ENCODE peak calls at places on chromosome 12, in four cellular contexts. S, X, L and R are unnamed samples. For H3K27me3, the result is how much of the 10 kb centered on the place peaks cover.

GRCh38 chr12:83826112-83826511 is 1086.5 kb downstream of the SLC6A15 start:
- DNase-seq in S (peak), X (peak), L (peak), R (peak)

GRCh38 chr12:52650520-52651081 is 1.4 kb downstream of the KRT2 start:
- DNase-seq in S (no peak), X (no peak), L (no peak), R (no peak)

GRCh38 chr12:132429122-132429931 is 60.6 kb upstream of the FBRSL1 start:
- DNase-seq in S (no peak), X (no peak), L (peak), R (peak)

GRCh38 chr12:9940370-9940769 is 8.2 kb upstream of the CLEC2A start:
- DNase-seq in S (no peak), X (peak), L (peak), R (no peak)

GRCh38 chr12:127235771-127236170 is 1031.2 kb upstream of the TMEM132C start:
- DNase-seq in S (no peak), X (no peak), L (no peak), R (no peak)

GRCh38 chr12:40215977-40216376 is 8.8 kb upstream of the LRRK2 start:
- DNase-seq in S (no peak), X (no peak), L (no peak), R (no peak)

GRCh38 chr12:113751513-113751912 is 214.6 kb downstream of the RBM19 start:
- DNase-seq in S (no peak), X (no peak), L (no peak), R (no peak)

GRCh38 chr12:101108130-101108529 is 101.9 kb downstream of the SLC5A8 start:
- DNase-seq in S (no peak), X (no peak), L (no peak), R (no peak)

GRCh38 chr12:108461071-108461670 is 53.9 kb upstream of the FICD start:
- DNase-seq in S (no peak), X (no peak), L (no peak), R (no peak)

GRCh38 chr12:111434680-111435338 is 29.1 kb downstream of the SH2B3 start:
- DNase-seq in S (no peak), X (peak), L (peak), R (no peak)

GRCh38 chr12:117466677-117467362 is 105.4 kb upstream of the NOS1 start:
- DNase-seq in S (no peak), X (no peak), L (peak), R (no peak)

GRCh38 chr12:119020377-119021360 is 39.3 kb downstream of the SRRM4 start:
- DNase-seq in S (peak), X (no peak), L (peak), R (peak)

GRCh38 chr12:91182664-91183455 is at the start of gene DCN:
- DNase-seq in S (no peak), X (no peak), L (no peak), R (no peak)

GRCh38 chr12:115740586-115741155 is 536.8 kb downstream of the MED13L start:
- DNase-seq in S (no peak), X (no peak), L (no peak), R (no peak)

GRCh38 chr12:80472912-80473500 is 29.0 kb downstream of the PTPRQ start:
- DNase-seq in S (no peak), X (peak), L (peak), R (peak)
- H3K4me3 ChIP-seq in S (no peak), X (no peak), L (no peak), R (no peak)

DNA sequence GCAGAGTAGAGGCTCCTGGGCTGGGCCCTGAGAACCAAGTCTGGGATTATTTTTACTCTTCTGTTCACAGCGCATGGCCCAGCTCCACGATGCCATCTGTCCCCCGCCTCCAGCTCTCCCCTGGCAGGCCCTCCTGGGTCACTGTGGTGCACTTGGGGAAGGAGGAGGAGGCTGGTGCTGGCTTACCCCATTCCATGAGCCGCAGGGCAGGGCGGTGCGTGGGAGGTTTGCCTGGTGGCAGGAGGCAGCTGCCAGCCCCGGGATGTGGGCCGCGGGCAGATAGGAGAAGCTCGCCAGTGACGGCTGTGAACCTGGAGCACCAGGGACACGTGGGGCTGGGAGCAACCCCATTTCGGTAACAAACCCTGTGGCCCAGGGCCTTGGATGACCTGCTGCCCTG is 23.2 kb downstream of the TEAD4 start:
- DNase-seq in S (no peak), X (no peak), L (no peak), R (no peak)
- H3K27ac ChIP-seq in S (no peak), X (no peak), L (no peak), R (no peak)

GRCh38 chr12:3527181-3527580 is 36.2 kb downstream of the PRMT8 start:
- DNase-seq in S (no peak), X (no peak), L (no peak), R (no peak)

GRCh38 chr12:3527736-3528135 is 36.7 kb downstream of the PRMT8 start:
- DNase-seq in S (no peak), X (no peak), L (no peak), R (no peak)

GRCh38 chr12:3530548-3530947 is 39.5 kb downstream of the PRMT8 start:
- DNase-seq in S (no peak), X (no peak), L (no peak), R (no peak)

GRCh38 chr12:3531496-3531895 is 40.5 kb downstream of the PRMT8 start:
- DNase-seq in S (no peak), X (no peak), L (no peak), R (no peak)

DNA sequence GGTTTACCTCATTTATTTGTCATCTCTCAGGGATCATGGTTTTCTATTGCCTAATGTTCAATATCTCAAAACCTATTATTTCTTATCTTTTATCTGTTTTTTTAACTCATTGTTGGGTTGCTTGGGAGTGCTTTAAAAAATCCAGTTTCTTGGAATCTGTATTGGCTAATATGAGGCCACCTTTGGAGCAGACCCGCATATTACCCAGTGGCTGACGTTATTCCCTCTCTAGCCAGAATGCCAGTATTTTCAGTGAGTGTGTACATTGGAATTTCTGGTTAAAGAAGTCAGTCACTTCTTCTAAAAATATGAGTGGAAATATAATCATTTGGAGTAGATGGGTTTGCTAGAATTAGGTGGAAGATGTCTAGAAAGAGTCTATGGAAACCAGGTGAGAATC is 38.3 kb downstream of the PRMT8 start:
- DNase-seq in S (no peak), X (no peak), L (no peak), R (no peak)
- H3K27me3 ChIP-seq in S (under half), X (under half), L (under half), R (under half)

DNA sequence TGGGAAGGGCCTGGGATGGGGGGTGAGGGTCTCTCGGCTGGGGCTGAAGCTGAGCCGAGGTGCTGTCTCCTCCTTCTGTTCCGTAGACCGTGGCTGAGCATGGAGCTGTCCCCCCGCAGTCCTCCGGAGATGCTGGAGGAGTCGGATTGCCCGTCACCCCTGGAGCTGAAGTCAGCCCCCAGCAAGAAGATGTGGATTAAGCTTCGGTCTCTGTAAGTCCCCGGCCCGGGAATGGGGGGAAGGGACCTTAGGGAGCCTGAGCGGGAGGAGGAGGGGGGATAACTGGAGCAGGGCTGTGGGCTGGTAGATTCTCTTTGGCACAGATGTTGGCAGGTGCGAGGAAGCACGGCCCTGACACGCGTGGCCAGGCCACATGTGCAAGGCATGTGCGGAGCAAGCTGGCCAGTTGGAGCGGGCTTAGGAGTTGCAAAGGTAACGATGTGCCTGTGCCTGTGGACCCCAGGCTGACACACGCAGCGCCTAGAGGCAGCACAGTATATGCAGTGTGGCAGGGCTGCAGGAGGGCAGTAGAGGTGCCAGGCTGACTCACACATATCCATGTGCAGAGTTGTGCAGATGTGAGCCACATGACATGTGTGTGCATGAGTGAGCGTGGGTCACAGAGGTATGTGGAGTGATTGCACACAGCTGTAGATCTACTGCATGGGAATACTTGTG is 512 bp downstream of the PDE1B start:
- DNase-seq in S (no peak), X (peak), L (no peak), R (no peak)
- H3K4me3 ChIP-seq in S (peak), X (peak), L (peak), R (no peak)

DNA sequence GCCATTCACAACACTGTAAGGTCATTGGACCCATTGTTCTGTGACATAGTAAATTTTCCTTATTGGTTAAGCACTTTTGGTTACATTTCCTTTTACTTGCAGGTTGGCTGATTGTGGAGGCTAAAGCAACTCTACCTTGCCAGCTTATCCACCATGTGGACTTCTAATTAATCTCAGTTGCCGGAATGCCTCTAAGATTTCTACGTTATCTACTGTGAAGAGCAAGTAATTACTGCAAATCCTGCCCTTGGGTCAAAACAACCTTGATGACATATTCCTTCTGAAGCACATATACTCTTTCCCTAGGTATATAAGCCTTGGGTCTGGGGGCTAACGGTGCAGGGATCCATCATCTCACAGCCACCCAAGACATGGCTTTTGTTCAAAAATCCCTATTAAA is 19.5 kb upstream of the MORN3 start:
- DNase-seq in S (no peak), X (no peak), L (no peak), R (no peak)
- H3K27ac ChIP-seq in S (no peak), X (no peak), L (no peak), R (no peak)

DNA sequence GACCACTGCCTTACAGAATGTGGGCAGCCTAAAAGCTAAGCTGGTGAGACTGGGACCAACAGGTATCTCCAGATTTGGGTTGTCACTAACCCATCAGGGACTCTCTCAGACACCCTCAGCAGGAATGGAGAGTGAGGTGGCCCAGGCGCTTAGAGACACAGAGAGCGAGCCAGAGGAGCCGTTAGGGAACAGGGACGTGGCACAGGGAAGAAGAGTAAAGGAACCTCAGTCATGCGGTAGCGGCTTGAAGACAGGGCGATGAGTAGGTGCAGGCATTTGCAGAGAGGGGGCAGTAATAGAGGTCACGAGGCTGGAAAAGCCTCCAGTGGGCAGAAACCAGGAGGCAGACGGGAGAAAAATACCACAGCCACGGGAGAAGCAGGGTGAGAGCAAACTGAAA is 158.0 kb upstream of the CCND2 start:
- DNase-seq in S (no peak), X (no peak), L (no peak), R (peak)
- H3K27me3 ChIP-seq in S (under half), X (under half), L (under half), R (under half)

DNA sequence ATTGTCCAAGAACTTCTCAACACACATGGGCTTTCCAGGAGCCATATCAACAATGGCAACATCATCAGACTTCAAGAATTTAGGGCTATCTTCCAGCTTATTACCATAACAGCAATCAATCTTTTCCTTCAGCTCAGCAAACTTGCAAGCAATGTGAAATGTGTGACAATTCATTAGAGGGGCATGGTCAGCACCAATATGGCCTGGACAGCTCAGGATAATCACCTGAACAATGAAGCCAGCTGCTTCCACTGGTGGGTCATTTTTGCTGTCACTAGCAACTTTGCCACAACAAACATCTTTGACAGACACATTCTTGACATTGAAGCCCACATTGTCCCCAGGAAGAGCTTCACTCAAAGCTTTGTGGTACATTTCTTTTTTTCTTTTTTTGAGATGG is 5.9 kb upstream of the NEDD1 start:
- DNase-seq in S (no peak), X (no peak), L (no peak), R (no peak)
- H3K4me3 ChIP-seq in S (no peak), X (no peak), L (no peak), R (no peak)

DNA sequence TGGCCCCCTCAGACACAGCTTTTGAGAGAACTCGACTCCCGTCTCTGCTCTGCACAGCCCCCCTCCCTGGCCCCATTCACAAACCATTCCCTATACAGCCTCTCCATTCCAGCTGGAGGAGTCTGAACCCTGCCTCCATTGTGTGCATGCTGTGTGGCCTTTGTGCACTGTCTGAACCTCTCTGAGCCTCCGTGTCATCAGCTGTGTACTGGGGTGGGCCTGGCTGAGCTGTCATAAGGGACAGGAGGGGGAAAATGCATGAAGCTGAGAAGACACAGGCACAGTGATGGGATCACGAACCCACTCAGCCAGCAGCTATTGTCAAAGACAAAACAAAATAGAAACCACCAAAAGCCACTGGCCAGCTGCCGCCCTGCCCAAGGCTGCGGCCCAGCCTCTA is 130.8 kb downstream of the RFLNA start:
- DNase-seq in S (no peak), X (no peak), L (no peak), R (no peak)
- H3K27ac ChIP-seq in S (no peak), X (no peak), L (no peak), R (no peak)